ENCODE peak calls at places on chromosomes 1 and 21, in nine cellular contexts. X, Y, B, R, A, I, W, K and O are unnamed samples.

GRCh38 chr1:17176306-17177061 is 28.4 kb upstream of the PADI1 start:
- DNase-seq in X (no peak), Y (no peak), B (no peak), R (no peak), A (no peak), I (no peak), W (no peak), K (no peak), O (no peak)

GRCh38 chr1:31866450-31866801 is 50.6 kb upstream of the SPOCD1 start:
- DNase-seq in X (no peak), Y (no peak), B (no peak), R (peak; percentile 17), A (no peak), I (no peak), W (no peak), K (no peak), O (no peak)

GRCh38 chr1:109793486-109794318 is 30.0 kb upstream of the EPS8L3 start:
- DNase-seq in X (peak; percentile 34), Y (no peak), B (no peak), R (peak; percentile 69), A (peak; percentile 22), I (peak; percentile 83), W (no peak), K (no peak), O (peak; percentile 42)

GRCh38 chr21:42846221-42846620 is 33.1 kb downstream of the WDR4 start:
- DNase-seq in X (no peak), Y (no peak), B (no peak), R (no peak), A (no peak), I (no peak), W (no peak), K (no peak), O (no peak)

GRCh38 chr1:70887936-70888335 is 159.7 kb downstream of the PTGER3 start:
- DNase-seq in X (no peak), Y (no peak), B (no peak), R (no peak), A (no peak), I (no peak), W (no peak), K (no peak), O (no peak)

GRCh38 chr1:19312782-19313635 is 883 bp downstream of the SLC66A1 start:
- DNase-seq in X (no peak), Y (no peak), B (no peak), R (no peak), A (no peak), I (peak; percentile 55), W (no peak), K (no peak), O (no peak)

GRCh38 chr1:30295674-30296073 is 427.7 kb downstream of the MATN1 start:
- DNase-seq in X (no peak), Y (no peak), B (no peak), R (no peak), A (no peak), I (no peak), W (no peak), K (no peak), O (no peak)

GRCh38 chr1:115320368-115320767 is 17.7 kb downstream of the NGF start:
- DNase-seq in X (no peak), Y (no peak), B (no peak), R (no peak), A (no peak), I (peak; percentile 76), W (no peak), K (no peak), O (no peak)

GRCh38 chr1:18515120-18515667 is 34.5 kb downstream of the KLHDC7A start:
- DNase-seq in X (no peak), Y (no peak), B (no peak), R (no peak), A (no peak), I (no peak), W (no peak), K (no peak), O (no peak)

GRCh38 chr1:20124451-20125057 is 5.2 kb upstream of the PLA2G2D start:
- DNase-seq in X (no peak), Y (no peak), B (no peak), R (peak; percentile 45), A (no peak), I (peak; percentile 94), W (no peak), K (no peak), O (no peak)

GRCh38 chr1:183952101-183952500 is 85.4 kb downstream of the COLGALT2 start:
- DNase-seq in X (no peak), Y (no peak), B (no peak), R (no peak), A (no peak), I (no peak), W (no peak), K (no peak), O (no peak)

GRCh38 chr1:8239306-8240023 is 78.4 kb upstream of the SLC45A1 start:
- DNase-seq in X (no peak), Y (no peak), B (no peak), R (no peak), A (no peak), I (no peak), W (no peak), K (no peak), O (no peak)

GRCh38 chr1:42046772-42047552 is 106.2 kb upstream of the GUCA2B start:
- DNase-seq in X (no peak), Y (no peak), B (no peak), R (no peak), A (no peak), I (no peak), W (no peak), K (no peak), O (no peak)

GRCh38 chr1:177983824-177984528 is 14.1 kb upstream of the SEC16B start:
- DNase-seq in X (no peak), Y (peak; percentile 78), B (peak; percentile 39), R (no peak), A (no peak), I (peak; percentile 42), W (no peak), K (no peak), O (no peak)

GRCh38 chr1:9289724-9290493 is 2.8 kb upstream of the SPSB1 start:
- DNase-seq in X (no peak), Y (peak; percentile 82), B (no peak), R (peak; percentile 22), A (no peak), I (peak; percentile 61), W (no peak), K (no peak), O (no peak)

GRCh38 chr1:154999651-155000474 is 2.7 kb upstream of the ZBTB7B start:
- DNase-seq in X (no peak), Y (peak; percentile 60), B (no peak), R (no peak), A (no peak), I (no peak), W (peak; percentile 74), K (peak; percentile 43), O (peak; percentile 56)

GRCh38 chr1:58883037-58883887 is 99.4 kb upstream of the JUN start:
- DNase-seq in X (no peak), Y (peak; percentile 85), B (peak; percentile 63), R (peak; percentile 74), A (no peak), I (peak; percentile 89), W (no peak), K (no peak), O (no peak)

GRCh38 chr1:156704930-156705320 is 458 bp downstream of the CRABP2 start:
- DNase-seq in X (no peak), Y (peak; percentile 83), B (peak; percentile 11), R (no peak), A (no peak), I (peak; percentile 79), W (no peak), K (peak; percentile 21), O (no peak)

GRCh38 chr1:54510715-54511270 is 37.2 kb upstream of the ACOT11 start:
- DNase-seq in X (no peak), Y (no peak), B (no peak), R (no peak), A (no peak), I (no peak), W (no peak), K (no peak), O (no peak)

GRCh38 chr1:180633092-180634045 is 1.5 kb downstream of the XPR1 start:
- DNase-seq in X (no peak), Y (no peak), B (no peak), R (no peak), A (no peak), I (peak; percentile 66), W (no peak), K (no peak), O (no peak)

GRCh38 chr1:41673355-41673754 is 188.9 kb upstream of the EDN2 start:
- DNase-seq in X (peak; percentile 45), Y (no peak), B (no peak), R (no peak), A (peak; percentile 22), I (no peak), W (no peak), K (peak; percentile 30), O (peak; percentile 56)

GRCh38 chr1:152185544-152186391 is 26.7 kb upstream of the RPTN start:
- DNase-seq in X (peak; percentile 9), Y (no peak), B (no peak), R (peak; percentile 62), A (no peak), I (peak; percentile 64), W (peak; percentile 61), K (peak; percentile 5), O (peak; percentile 48)

GRCh38 chr1:219560856-219561255 is 52.0 kb downstream of the ZC3H11B start:
- DNase-seq in X (no peak), Y (no peak), B (no peak), R (no peak), A (no peak), I (no peak), W (no peak), K (no peak), O (no peak)

GRCh38 chr1:23718482-23718881 is 24.8 kb upstream of the ELOA start:
- DNase-seq in X (no peak), Y (no peak), B (no peak), R (peak; percentile 32), A (no peak), I (peak; percentile 33), W (peak; percentile 46), K (no peak), O (no peak)

GRCh38 chr1:66532798-66533783 is 862 bp upstream of the SGIP1 start:
- DNase-seq in X (no peak), Y (peak; percentile 49), B (no peak), R (peak; percentile 85), A (no peak), I (no peak), W (no peak), K (no peak), O (no peak)

GRCh38 chr1:36384542-36385409 is 948 bp downstream of the STK40 start:
- DNase-seq in X (peak; percentile 18), Y (peak; percentile 77), B (peak; percentile 29), R (peak; percentile 48), A (peak; percentile 11), I (peak; percentile 29), W (peak; percentile 35), K (peak; percentile 30), O (peak; percentile 75)

GRCh38 chr1:200733907-200734306 is 4.8 kb upstream of the CAMSAP2 start:
- DNase-seq in X (no peak), Y (no peak), B (no peak), R (no peak), A (no peak), I (no peak), W (no peak), K (no peak), O (no peak)

GRCh38 chr21:46555678-46556077 is 49.2 kb downstream of the S100B start:
- DNase-seq in X (no peak), Y (no peak), B (no peak), R (no peak), A (no peak), I (no peak), W (no peak), K (no peak), O (no peak)

GRCh38 chr1:111747282-111747734 is 8.1 kb upstream of the INKA2 start:
- DNase-seq in X (peak; percentile 47), Y (peak; percentile 66), B (no peak), R (peak; percentile 22), A (peak; percentile 12), I (peak; percentile 57), W (peak; percentile 71), K (peak; percentile 38), O (peak; percentile 58)

GRCh38 chr1:169309178-169310166 is 58.1 kb downstream of the NME7 start:
- DNase-seq in X (no peak), Y (no peak), B (no peak), R (no peak), A (no peak), I (no peak), W (no peak), K (no peak), O (no peak)

GRCh38 chr21:15054606-15055239 is 10.1 kb downstream of the NRIP1 start:
- DNase-seq in X (no peak), Y (no peak), B (no peak), R (peak; percentile 58), A (no peak), I (no peak), W (no peak), K (no peak), O (no peak)